ENCODE peak calls at places on chromosomes 16 and 17, in six cellular contexts. V, Q, L, Z, U and S are unnamed samples.

GRCh38 chr17:45310380-45311324 is 6.2 kb downstream of the MAP3K14 start:
- DNase-seq in V (no peak), Q (no peak), L (no peak), Z (no peak), U (no peak), S (no peak)

GRCh38 chr17:78981010-78981888 is 1.5 kb upstream of the LGALS3BP start:
- DNase-seq in V (no peak), Q (no peak), L (no peak), Z (no peak), U (no peak), S (no peak)

GRCh38 chr17:59332890-59333377 is 1.5 kb downstream of the YPEL2 start:
- DNase-seq in V (no peak), Q (peak), L (no peak), Z (peak), U (no peak), S (no peak)

GRCh38 chr16:27717726-27718125 is 167.8 kb downstream of the KATNIP start:
- DNase-seq in V (no peak), Q (no peak), L (no peak), Z (no peak), U (no peak), S (no peak)

GRCh38 chr16:12257926-12258561 is 281.5 kb downstream of the SNX29 start:
- DNase-seq in V (no peak), Q (no peak), L (peak), Z (no peak), U (peak), S (no peak)

GRCh38 chr17:57957120-57957850 is 2.1 kb upstream of the CUEDC1 start:
- DNase-seq in V (no peak), Q (no peak), L (no peak), Z (no peak), U (peak), S (no peak)

GRCh38 chr17:38798614-38799500 is 499 bp downstream of the PIP4K2B start:
- DNase-seq in V (no peak), Q (peak), L (peak), Z (peak), U (peak), S (peak)

GRCh38 chr17:64216385-64217248 is 46.4 kb downstream of the TEX2 start:
- DNase-seq in V (no peak), Q (no peak), L (peak), Z (peak), U (peak), S (no peak)

GRCh38 chr16:80407265-80407987 is 133.4 kb upstream of the DYNLRB2 start:
- DNase-seq in V (no peak), Q (no peak), L (no peak), Z (no peak), U (no peak), S (peak)

GRCh38 chr17:81259058-81259605 is 20.0 kb downstream of the NDUFAF8 start:
- DNase-seq in V (no peak), Q (no peak), L (no peak), Z (no peak), U (no peak), S (no peak)

GRCh38 chr17:56694825-56695224 is 101.3 kb downstream of the NOG start:
- DNase-seq in V (no peak), Q (no peak), L (no peak), Z (peak), U (no peak), S (no peak)

GRCh38 chr17:15351925-15352324 is 10.5 kb upstream of the TEKT3 start:
- DNase-seq in V (no peak), Q (peak), L (no peak), Z (peak), U (no peak), S (no peak)

GRCh38 chr16:5214466-5214865 is 116.9 kb upstream of the EEF2KMT start:
- DNase-seq in V (no peak), Q (no peak), L (no peak), Z (no peak), U (no peak), S (no peak)

GRCh38 chr17:5413682-5414081 is 5.8 kb downstream of the NUP88 start:
- DNase-seq in V (no peak), Q (peak), L (peak), Z (peak), U (no peak), S (no peak)

GRCh38 chr16:525520-526180 is 1.9 kb upstream of the CAPN15 start:
- DNase-seq in V (no peak), Q (peak), L (peak), Z (peak), U (no peak), S (no peak)

GRCh38 chr17:45256114-45256966 is 5.6 kb downstream of the SPATA32 start:
- DNase-seq in V (no peak), Q (no peak), L (peak), Z (no peak), U (peak), S (no peak)

GRCh38 chr16:22624759-22625533 is 114.3 kb downstream of the NPIPB5 start:
- DNase-seq in V (no peak), Q (no peak), L (no peak), Z (no peak), U (no peak), S (no peak)

GRCh38 chr16:80277182-80277581 is 263.6 kb upstream of the DYNLRB2 start:
- DNase-seq in V (peak), Q (no peak), L (peak), Z (no peak), U (peak), S (no peak)

GRCh38 chr17:1469231-1469852 is 13.3 kb upstream of the CRK start:
- DNase-seq in V (no peak), Q (no peak), L (peak), Z (no peak), U (peak), S (no peak)

GRCh38 chr17:17236295-17237025 is 508 bp downstream of the FLCN start:
- DNase-seq in V (no peak), Q (peak), L (peak), Z (peak), U (no peak), S (peak)

GRCh38 chr16:73885319-73885718 is 411.3 kb upstream of the PSMD7 start:
- DNase-seq in V (no peak), Q (no peak), L (no peak), Z (no peak), U (no peak), S (no peak)

GRCh38 chr16:68332411-68333121 is 21.7 kb downstream of the PRMT7 start:
- DNase-seq in V (no peak), Q (peak), L (peak), Z (peak), U (no peak), S (no peak)

GRCh38 chr16:67719778-67720144 is 645 bp upstream of the GFOD2 start:
- DNase-seq in V (no peak), Q (peak), L (peak), Z (peak), U (no peak), S (peak)

GRCh38 chr17:56009795-56010715 is 143.2 kb upstream of the ANKFN1 start:
- DNase-seq in V (no peak), Q (no peak), L (peak), Z (peak), U (peak), S (peak)

DNA sequence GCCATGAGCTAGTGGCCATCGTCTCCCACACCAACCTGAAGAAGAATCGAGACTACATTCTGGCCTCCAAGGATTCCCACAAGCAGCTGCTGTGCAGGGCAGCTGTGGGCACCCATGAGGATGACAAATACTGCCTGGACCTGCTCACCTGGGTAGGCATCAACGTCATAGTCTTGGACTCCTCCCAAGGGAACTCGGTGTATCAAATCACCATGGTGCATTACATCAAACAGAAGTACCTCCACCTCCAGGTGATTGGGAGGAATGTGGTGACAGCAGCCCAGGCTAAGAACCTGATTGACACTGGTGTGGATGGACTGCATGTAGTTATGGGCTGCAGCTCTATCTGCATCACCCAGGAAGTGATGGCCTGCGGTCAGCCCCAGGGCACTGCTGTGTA is 70.2 kb downstream of the GRIN2A start:
- DNase-seq in V (no peak), Q (no peak), L (no peak), Z (no peak), U (no peak), S (no peak)
- H2BK15ac ChIP-seq in V (no peak), Q (no peak), L (no peak), Z (no peak), U (no peak), S (no peak)

DNA sequence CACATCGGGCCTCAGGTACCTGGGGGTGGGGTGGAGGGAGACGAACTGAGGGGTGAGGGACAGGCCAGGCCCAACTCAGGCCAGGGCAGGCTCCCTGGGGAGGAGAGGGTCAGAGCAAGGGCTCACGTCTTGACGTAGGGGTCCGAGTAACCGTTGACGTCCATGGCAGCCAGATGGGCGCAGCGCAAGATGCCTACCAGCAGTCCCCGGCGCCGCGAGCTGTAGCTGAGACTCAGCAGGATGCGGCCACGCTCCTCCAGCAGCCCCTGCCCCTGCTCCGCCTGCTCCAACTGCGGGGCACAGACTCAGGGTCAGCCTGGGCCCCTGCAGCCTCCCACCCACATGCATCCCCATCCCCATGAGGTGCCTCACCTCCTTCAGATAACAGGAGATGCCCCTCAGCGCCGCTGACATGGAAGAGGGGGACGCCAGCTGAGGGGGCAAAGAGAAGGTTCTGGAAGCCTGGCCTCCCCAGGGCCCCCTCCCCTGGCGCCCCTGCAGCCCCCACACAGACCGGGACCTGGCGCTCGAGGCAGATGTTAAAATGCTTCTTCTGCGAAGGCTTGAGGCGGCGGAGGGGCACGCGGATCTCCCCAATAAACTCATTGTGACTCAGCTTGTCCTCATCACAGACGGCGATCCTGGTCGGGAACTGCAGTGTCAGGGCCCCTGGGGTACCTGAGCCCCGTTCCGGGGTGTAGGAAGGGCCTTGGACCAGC is 4.0 kb downstream of the DOC2A start:
- DNase-seq in V (no peak), Q (no peak), L (no peak), Z (no peak), U (no peak), S (no peak)
- H2BK15ac ChIP-seq in V (no peak), Q (no peak), L (no peak), Z (no peak), U (no peak), S (peak)

DNA sequence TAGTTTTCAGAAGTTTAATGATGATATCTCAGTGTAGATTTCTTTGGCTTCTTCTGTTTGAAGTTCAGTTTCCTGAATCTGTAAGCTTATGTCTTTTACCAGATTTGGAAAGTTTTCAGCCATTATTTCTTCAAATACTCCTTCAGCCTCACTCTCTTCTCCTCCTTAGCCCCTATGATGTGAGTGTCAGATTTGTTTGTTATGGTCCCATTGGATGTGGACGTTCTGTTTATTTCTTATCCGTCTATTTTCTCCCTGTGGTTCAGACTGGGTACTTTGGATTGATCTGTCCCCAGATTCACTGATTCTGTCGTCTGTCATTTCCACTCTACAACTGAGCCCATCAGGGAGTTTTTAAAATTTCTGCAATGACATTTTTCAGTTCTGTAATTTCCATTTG is 110.9 kb downstream of the SEC14L1 start:
- DNase-seq in V (no peak), Q (no peak), L (no peak), Z (no peak), U (no peak), S (no peak)
- H2BK15ac ChIP-seq in V (no peak), Q (no peak), L (no peak), Z (peak), U (no peak), S (no peak)

DNA sequence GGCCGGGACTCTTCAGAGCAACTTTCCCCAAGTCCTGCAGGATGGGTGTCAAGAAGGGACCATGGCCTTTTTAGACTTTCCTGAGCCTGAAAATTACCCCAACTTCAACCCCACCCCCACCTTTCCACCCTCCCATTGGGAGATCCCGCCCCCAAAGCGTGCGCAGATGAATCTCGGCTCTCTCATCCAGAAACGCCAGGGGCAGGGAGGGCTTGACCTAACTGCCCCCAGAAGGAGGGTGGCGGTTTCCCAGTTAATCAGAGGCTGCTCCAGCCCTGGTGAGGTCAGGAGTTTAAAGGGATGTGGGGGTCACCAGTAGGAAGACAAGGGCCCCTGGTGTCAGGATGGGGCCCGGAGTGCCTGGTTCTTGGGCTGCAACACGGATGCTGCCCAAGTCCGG is 480 bp downstream of the KIF19 start:
- DNase-seq in V (no peak), Q (no peak), L (no peak), Z (no peak), U (no peak), S (no peak)
- H2BK15ac ChIP-seq in V (no peak), Q (no peak), L (no peak), Z (no peak), U (no peak), S (peak)

DNA sequence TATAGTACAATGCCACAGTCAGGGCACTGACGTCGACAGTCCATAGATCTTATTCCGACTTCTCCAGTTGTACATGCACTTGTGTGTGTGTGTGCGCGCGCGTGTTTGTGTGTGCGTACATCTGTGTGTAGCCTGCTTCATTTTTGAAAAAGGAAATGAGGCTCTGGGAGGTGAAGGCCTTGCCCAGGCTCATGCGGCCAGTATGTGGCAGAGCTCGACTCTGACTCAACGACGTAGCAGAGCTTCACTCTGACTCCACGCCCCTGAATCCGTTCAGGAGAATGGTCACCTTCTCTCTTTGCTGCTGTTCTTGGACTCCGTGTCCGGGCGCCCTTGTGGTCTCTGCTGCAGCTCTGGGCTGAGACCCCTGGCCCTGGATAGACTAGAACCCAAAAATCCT is 81.6 kb upstream of the CIBAR2 start:
- DNase-seq in V (no peak), Q (no peak), L (no peak), Z (no peak), U (no peak), S (no peak)
- H2BK15ac ChIP-seq in V (no peak), Q (peak), L (no peak), Z (peak), U (no peak), S (no peak)

DNA sequence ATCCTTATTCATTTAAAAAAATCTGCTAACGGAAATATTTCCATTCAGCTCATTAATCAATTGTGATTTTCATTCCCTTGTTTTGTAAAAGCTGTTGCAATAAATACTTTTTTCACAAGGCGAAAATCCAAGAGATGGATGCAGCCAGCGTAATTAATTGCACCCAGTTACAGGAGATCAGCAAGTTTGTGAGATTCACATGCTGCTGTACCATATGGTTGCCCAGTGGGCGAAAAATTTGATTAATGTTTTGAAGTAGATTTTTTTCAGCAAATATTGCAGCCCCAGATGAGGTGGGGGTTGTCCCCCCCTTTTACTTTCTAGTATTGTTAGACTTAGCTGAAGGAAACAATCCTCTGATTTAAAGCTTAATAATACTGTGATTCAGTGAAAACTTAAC is 186.6 kb downstream of the WWOX start:
- DNase-seq in V (no peak), Q (no peak), L (no peak), Z (no peak), U (no peak), S (no peak)
- H2BK15ac ChIP-seq in V (no peak), Q (no peak), L (no peak), Z (no peak), U (no peak), S (no peak)

GRCh38 chr17:28745052-28745776 is 1.4 kb downstream of the TRAF4 start:
- DNase-seq in V (no peak), Q (peak), L (peak), Z (peak), U (peak), S (peak)

GRCh38 chr17:28743243-28744103 is at the start of gene TRAF4:
- DNase-seq in V (no peak), Q (peak), L (peak), Z (peak), U (peak), S (peak)

GRCh38 chr17:28744802-28745051 is 916 bp downstream of the TRAF4 start:
- DNase-seq in V (no peak), Q (no peak), L (no peak), Z (no peak), U (peak), S (no peak)

GRCh38 chr17:28745777-28746473 is 2.1 kb downstream of the TRAF4 start:
- DNase-seq in V (no peak), Q (no peak), L (peak), Z (no peak), U (peak), S (no peak)

GRCh38 chr17:28744104-28744801 is 442 bp downstream of the TRAF4 start:
- DNase-seq in V (no peak), Q (peak), L (peak), Z (peak), U (peak), S (peak)
- H2BK15ac ChIP-seq in V (no peak), Q (peak), L (no peak), Z (peak), U (peak), S (peak)

DNA sequence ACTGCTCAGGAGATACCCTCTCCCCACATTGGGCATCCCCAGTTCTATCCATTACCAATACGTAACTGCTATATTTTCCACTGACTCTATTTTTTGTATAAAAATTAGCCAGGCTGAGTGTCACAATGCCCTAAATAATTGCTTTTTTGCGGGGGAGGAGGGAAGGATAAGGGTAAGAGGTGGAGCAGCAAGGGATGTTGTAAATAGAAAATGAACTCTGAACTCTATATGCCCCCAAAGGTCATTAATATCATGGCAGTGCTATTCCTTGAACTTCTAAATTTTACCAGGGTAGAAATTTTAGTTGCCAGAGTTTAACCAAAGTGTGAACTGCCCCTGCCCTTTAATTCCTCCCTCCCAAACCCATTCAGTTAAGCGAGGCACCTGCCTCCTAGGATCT is 118.7 kb downstream of the SKAP1 start:
- DNase-seq in V (no peak), Q (no peak), L (no peak), Z (no peak), U (no peak), S (no peak)
- H2BK15ac ChIP-seq in V (no peak), Q (no peak), L (no peak), Z (no peak), U (no peak), S (no peak)

GRCh38 chr16:26365555-26365954 is 673.8 kb downstream of the HS3ST4 start:
- DNase-seq in V (peak), Q (no peak), L (peak), Z (no peak), U (no peak), S (no peak)

GRCh38 chr16:26374279-26374925 is 682.6 kb downstream of the HS3ST4 start:
- DNase-seq in V (no peak), Q (no peak), L (no peak), Z (no peak), U (no peak), S (no peak)

GRCh38 chr16:26371349-26371869 is 679.6 kb downstream of the HS3ST4 start:
- DNase-seq in V (no peak), Q (no peak), L (no peak), Z (no peak), U (no peak), S (no peak)
- H2BK15ac ChIP-seq in V (no peak), Q (no peak), L (no peak), Z (no peak), U (no peak), S (no peak)